ENCODE peak calls at places on chromosomes 12 and 14, in five cellular contexts. Z is heart right ventricle, U is left cardiac atrium, T is T-helper 9 cell, L is Calu3. O is an unnamed sample.

GRCh38 chr12:57235012-57235727 is 5.7 kb downstream of the SHMT2 start:
- DNase-seq in L (no peak), Z (peak), T (no peak), U (peak), O (peak)

GRCh38 chr14:31243860-31244259 is 36.3 kb upstream of the HECTD1 start:
- DNase-seq in U (no peak), L (peak), T (no peak), Z (no peak), O (no peak)

GRCh38 chr14:89911018-89911919 is 43.3 kb downstream of the EFCAB11 start:
- DNase-seq in U (no peak), T (no peak), Z (no peak), L (peak), O (peak)

GRCh38 chr14:102774391-102775153 is 2.7 kb upstream of the TRAF3 start:
- DNase-seq in L (peak), T (peak), U (peak), Z (peak), O (peak)

GRCh38 chr14:81169711-81170103 is 51.1 kb downstream of the GTF2A1 start:
- DNase-seq in Z (peak), L (no peak), T (peak), U (peak), O (no peak)

GRCh38 chr14:86196476-86196875 is 666.5 kb downstream of the FLRT2 start:
- DNase-seq in T (no peak), L (no peak), U (no peak), Z (no peak), O (no peak)

GRCh38 chr14:34465069-34465859 is 3.2 kb upstream of the SPTSSA start:
- DNase-seq in L (no peak), T (no peak), Z (no peak), U (no peak), O (peak)

GRCh38 chr12:106511365-106511764 is 71.4 kb upstream of the RFX4 start:
- DNase-seq in U (no peak), T (no peak), Z (no peak), L (no peak), O (no peak)

GRCh38 chr12:49036029-49036428 is 17.5 kb upstream of the PRKAG1 start:
- DNase-seq in T (no peak), L (no peak), Z (no peak), U (no peak), O (no peak)

GRCh38 chr14:61764342-61765122 is 2.3 kb downstream of the SNAPC1 start:
- DNase-seq in T (no peak), U (no peak), L (no peak), Z (no peak), O (no peak)

GRCh38 chr14:72010474-72010873 is 78.2 kb downstream of the RGS6 start:
- DNase-seq in T (no peak), U (no peak), Z (no peak), L (no peak), O (no peak)

GRCh38 chr14:100524933-100525243 is 62.3 kb downstream of the BEGAIN start:
- DNase-seq in U (no peak), L (no peak), T (no peak), Z (peak), O (no peak)

GRCh38 chr12:63917864-63918742 is 73.6 kb downstream of the SRGAP1 start:
- DNase-seq in U (no peak), T (no peak), Z (no peak), L (peak), O (peak)

GRCh38 chr12:105453306-105453705 is 122.8 kb downstream of the C12orf75 start:
- DNase-seq in Z (no peak), T (no peak), U (no peak), L (no peak), O (no peak)

GRCh38 chr14:73610692-73611091 is 1.6 kb upstream of the ACOT6 start:
- DNase-seq in Z (no peak), U (no peak), T (no peak), L (no peak), O (peak)

GRCh38 chr12:117514016-117514415 is 152.6 kb upstream of the NOS1 start:
- DNase-seq in L (no peak), T (no peak), U (no peak), Z (peak), O (no peak)

GRCh38 chr14:22472935-22473854 is 115.8 kb downstream of the DAD1 start:
- DNase-seq in L (peak), T (no peak), Z (peak), U (no peak), O (peak)

GRCh38 chr12:6211421-6211869 is 11.2 kb downstream of the CD9 start:
- DNase-seq in L (no peak), U (no peak), Z (no peak), T (no peak), O (no peak)

GRCh38 chr14:101906645-101907044 is 57.7 kb upstream of the DYNC1H1 start:
- DNase-seq in Z (no peak), T (no peak), L (no peak), U (no peak), O (no peak)

GRCh38 chr12:123083661-123084571 is 67.0 kb downstream of the PITPNM2 start:
- DNase-seq in Z (no peak), L (peak), U (no peak), T (no peak), O (no peak)

GRCh38 chr14:36111822-36112583 is 64.5 kb downstream of the PTCSC3 start:
- DNase-seq in L (no peak), Z (no peak), U (no peak), T (no peak), O (no peak)

GRCh38 chr12:11777962-11778361 is 128.5 kb downstream of the ETV6 start:
- DNase-seq in L (no peak), U (no peak), T (no peak), Z (no peak), O (no peak)

GRCh38 chr12:24600996-24601395 is 347.9 kb downstream of the BCAT1 start:
- DNase-seq in T (no peak), L (no peak), U (no peak), Z (no peak), O (peak)

GRCh38 chr12:459430-460258 is at the start of gene B4GALNT3:
- DNase-seq in U (peak), Z (peak), T (peak), L (peak), O (peak)

GRCh38 chr14:95609398-95609990 is 74.6 kb downstream of the GLRX5 start:
- DNase-seq in L (peak), Z (peak), U (peak), T (no peak), O (peak)

GRCh38 chr14:75003250-75004027 is 718 bp downstream of the EIF2B2 start:
- DNase-seq in L (no peak), U (no peak), Z (no peak), T (no peak), O (no peak)

GRCh38 chr12:26121841-26122680 is 2.8 kb downstream of the BHLHE41 start:
- DNase-seq in T (no peak), Z (no peak), U (peak), L (peak), O (peak)

GRCh38 chr12:7396418-7396817 is 47.5 kb downstream of the CD163L1 start:
- DNase-seq in Z (no peak), U (no peak), T (no peak), L (no peak), O (no peak)

GRCh38 chr14:89017417-89017816 is 193.0 kb downstream of the TTC8 start:
- DNase-seq in U (no peak), T (no peak), L (no peak), Z (no peak), O (no peak)

GRCh38 chr14:24094839-24095195 is 706 bp downstream of the PCK2 start:
- DNase-seq in L (no peak), T (no peak), Z (no peak), U (no peak), O (no peak)

GRCh38 chr14:75928587-75929230 is 53.1 kb downstream of the TGFB3 start:
- DNase-seq in U (no peak), T (no peak), Z (no peak), L (no peak), O (peak)

GRCh38 chr12:63845726-63846125 is 1.2 kb downstream of the SRGAP1 start:
- DNase-seq in Z (no peak), L (no peak), T (no peak), U (no peak), O (peak)

GRCh38 chr14:78104130-78104529 is 66.0 kb upstream of the NRXN3 start:
- DNase-seq in Z (no peak), L (no peak), T (no peak), U (no peak), O (no peak)

GRCh38 chr14:91127411-91127810 is 13.5 kb downstream of the DGLUCY start:
- DNase-seq in Z (peak), U (peak), L (peak), T (no peak), O (no peak)

GRCh38 chr14:31920003-31920402 is 157.1 kb upstream of the ARHGAP5 start:
- DNase-seq in Z (no peak), T (no peak), L (no peak), U (no peak), O (no peak)

GRCh38 chr12:68786929-68787328 is 21.0 kb upstream of the MDM2 start:
- DNase-seq in Z (no peak), U (no peak), L (no peak), T (no peak), O (no peak)

O was measured in fibroblast of pulmonary artery.